ENCODE peak calls at places on chromosomes 11 and 22, in seven cellular contexts. One of them, this sample, is unnamed.

GRCh38 chr11:32949739-32950138 is 57.1 kb downstream of the QSER1 start:
- DNase-seq in T-cell: no peak
- DNase-seq in right atrium auricular region: no peak
- DNase-seq in retinal pigment epithelial cell: no peak
- DNase-seq in ACHN: no peak
- DNase-seq in activated CD4-positive, alpha-beta T cell treated with anti-CD3 and anti-CD28 coated beads, Interleukin-2, amount 10 ng/mL, durations not matched to agents 24 days and 14 days: no peak
- DNase-seq in dorsolateral prefrontal cortex: no peak
- DNase-seq in this sample: no peak

GRCh38 chr11:64720640-64721358 is 2.2 kb downstream of the NRXN2 start:
- DNase-seq in T-cell: no peak
- DNase-seq in right atrium auricular region: no peak
- DNase-seq in retinal pigment epithelial cell: no peak
- DNase-seq in ACHN: no peak
- DNase-seq in activated CD4-positive, alpha-beta T cell treated with anti-CD3 and anti-CD28 coated beads, Interleukin-2, amount 10 ng/mL, durations not matched to agents 24 days and 14 days: no peak
- DNase-seq in dorsolateral prefrontal cortex: no peak
- DNase-seq in this sample: no peak

GRCh38 chr22:44413211-44413610 is 84.8 kb downstream of the RTL6 start:
- DNase-seq in T-cell: no peak
- DNase-seq in right atrium auricular region: no peak
- DNase-seq in retinal pigment epithelial cell: no peak
- DNase-seq in ACHN: no peak
- DNase-seq in activated CD4-positive, alpha-beta T cell treated with anti-CD3 and anti-CD28 coated beads, Interleukin-2, amount 10 ng/mL, durations not matched to agents 24 days and 14 days: no peak
- DNase-seq in dorsolateral prefrontal cortex: no peak
- DNase-seq in this sample: no peak

GRCh38 chr11:122784325-122785155 is 53.8 kb upstream of the CRTAM start:
- DNase-seq in T-cell: no peak
- DNase-seq in right atrium auricular region: peak; percentile 64
- DNase-seq in retinal pigment epithelial cell: peak; percentile 59
- DNase-seq in ACHN: peak; percentile 11
- DNase-seq in activated CD4-positive, alpha-beta T cell treated with anti-CD3 and anti-CD28 coated beads, Interleukin-2, amount 10 ng/mL, durations not matched to agents 24 days and 14 days: no peak
- DNase-seq in dorsolateral prefrontal cortex: no peak
- DNase-seq in this sample: no peak

GRCh38 chr22:32764330-32765116 is 37.0 kb upstream of the TIMP3 start:
- DNase-seq in T-cell: no peak
- DNase-seq in right atrium auricular region: peak; percentile 78
- DNase-seq in retinal pigment epithelial cell: peak; percentile 80
- DNase-seq in ACHN: no peak
- DNase-seq in activated CD4-positive, alpha-beta T cell treated with anti-CD3 and anti-CD28 coated beads, Interleukin-2, amount 10 ng/mL, durations not matched to agents 24 days and 14 days: no peak
- DNase-seq in dorsolateral prefrontal cortex: no peak
- DNase-seq in this sample: no peak

GRCh38 chr11:80958414-80958813 is 1517.6 kb upstream of the TENM4 start:
- DNase-seq in T-cell: no peak
- DNase-seq in right atrium auricular region: no peak
- DNase-seq in retinal pigment epithelial cell: no peak
- DNase-seq in ACHN: no peak
- DNase-seq in activated CD4-positive, alpha-beta T cell treated with anti-CD3 and anti-CD28 coated beads, Interleukin-2, amount 10 ng/mL, durations not matched to agents 24 days and 14 days: no peak
- DNase-seq in dorsolateral prefrontal cortex: no peak
- DNase-seq in this sample: no peak

GRCh38 chr11:35337136-35337918 is 82.0 kb downstream of the SLC1A2 start:
- DNase-seq in T-cell: no peak
- DNase-seq in right atrium auricular region: no peak
- DNase-seq in retinal pigment epithelial cell: peak; percentile 88
- DNase-seq in ACHN: peak; percentile 86
- DNase-seq in activated CD4-positive, alpha-beta T cell treated with anti-CD3 and anti-CD28 coated beads, Interleukin-2, amount 10 ng/mL, durations not matched to agents 24 days and 14 days: no peak
- DNase-seq in dorsolateral prefrontal cortex: no peak
- DNase-seq in this sample: no peak

GRCh38 chr11:125128450-125128849 is 17.0 kb upstream of the TMEM218 start:
- DNase-seq in T-cell: no peak
- DNase-seq in right atrium auricular region: no peak
- DNase-seq in retinal pigment epithelial cell: no peak
- DNase-seq in ACHN: no peak
- DNase-seq in activated CD4-positive, alpha-beta T cell treated with anti-CD3 and anti-CD28 coated beads, Interleukin-2, amount 10 ng/mL, durations not matched to agents 24 days and 14 days: no peak
- DNase-seq in dorsolateral prefrontal cortex: no peak
- DNase-seq in this sample: no peak

GRCh38 chr11:67062526-67063373 is 6.1 kb downstream of the RHOD start:
- DNase-seq in T-cell: no peak
- DNase-seq in right atrium auricular region: no peak
- DNase-seq in retinal pigment epithelial cell: no peak
- DNase-seq in ACHN: peak; percentile 42
- DNase-seq in activated CD4-positive, alpha-beta T cell treated with anti-CD3 and anti-CD28 coated beads, Interleukin-2, amount 10 ng/mL, durations not matched to agents 24 days and 14 days: no peak
- DNase-seq in dorsolateral prefrontal cortex: no peak
- DNase-seq in this sample: no peak

GRCh38 chr11:112113539-112114457 is 27.1 kb downstream of the SDHD start:
- DNase-seq in T-cell: no peak
- DNase-seq in right atrium auricular region: no peak
- DNase-seq in retinal pigment epithelial cell: peak; percentile 31
- DNase-seq in ACHN: peak; percentile 72
- DNase-seq in activated CD4-positive, alpha-beta T cell treated with anti-CD3 and anti-CD28 coated beads, Interleukin-2, amount 10 ng/mL, durations not matched to agents 24 days and 14 days: no peak
- DNase-seq in dorsolateral prefrontal cortex: no peak
- DNase-seq in this sample: no peak

GRCh38 chr22:42697542-42698013 is 23.1 kb downstream of the A4GALT start:
- DNase-seq in T-cell: no peak
- DNase-seq in right atrium auricular region: peak; percentile 92
- DNase-seq in retinal pigment epithelial cell: peak; percentile 72
- DNase-seq in ACHN: peak; percentile 59
- DNase-seq in activated CD4-positive, alpha-beta T cell treated with anti-CD3 and anti-CD28 coated beads, Interleukin-2, amount 10 ng/mL, durations not matched to agents 24 days and 14 days: no peak
- DNase-seq in dorsolateral prefrontal cortex: no peak
- DNase-seq in this sample: no peak

GRCh38 chr22:39308614-39309363 is 10.6 kb downstream of the RPL3 start:
- DNase-seq in T-cell: no peak
- DNase-seq in right atrium auricular region: peak; percentile 92
- DNase-seq in retinal pigment epithelial cell: peak; percentile 70
- DNase-seq in ACHN: peak; percentile 83
- DNase-seq in activated CD4-positive, alpha-beta T cell treated with anti-CD3 and anti-CD28 coated beads, Interleukin-2, amount 10 ng/mL, durations not matched to agents 24 days and 14 days: no peak
- DNase-seq in dorsolateral prefrontal cortex: no peak
- DNase-seq in this sample: no peak

GRCh38 chr11:86370922-86371614 is 3.6 kb upstream of the CCDC81 start:
- DNase-seq in T-cell: no peak
- DNase-seq in right atrium auricular region: no peak
- DNase-seq in retinal pigment epithelial cell: no peak
- DNase-seq in ACHN: peak; percentile 2
- DNase-seq in activated CD4-positive, alpha-beta T cell treated with anti-CD3 and anti-CD28 coated beads, Interleukin-2, amount 10 ng/mL, durations not matched to agents 24 days and 14 days: no peak
- DNase-seq in dorsolateral prefrontal cortex: no peak
- DNase-seq in this sample: no peak

GRCh38 chr22:48940266-48940987 is 887.2 kb downstream of the BRD1 start:
- DNase-seq in T-cell: no peak
- DNase-seq in right atrium auricular region: peak; percentile 49
- DNase-seq in retinal pigment epithelial cell: no peak
- DNase-seq in ACHN: no peak
- DNase-seq in activated CD4-positive, alpha-beta T cell treated with anti-CD3 and anti-CD28 coated beads, Interleukin-2, amount 10 ng/mL, durations not matched to agents 24 days and 14 days: no peak
- DNase-seq in dorsolateral prefrontal cortex: no peak
- DNase-seq in this sample: no peak

GRCh38 chr11:12746593-12747097 is 72.4 kb downstream of the TEAD1 start:
- DNase-seq in T-cell: no peak
- DNase-seq in right atrium auricular region: no peak
- DNase-seq in retinal pigment epithelial cell: peak; percentile 76
- DNase-seq in ACHN: no peak
- DNase-seq in activated CD4-positive, alpha-beta T cell treated with anti-CD3 and anti-CD28 coated beads, Interleukin-2, amount 10 ng/mL, durations not matched to agents 24 days and 14 days: no peak
- DNase-seq in dorsolateral prefrontal cortex: no peak
- DNase-seq in this sample: no peak

GRCh38 chr22:30304495-30305244 is 15.4 kb upstream of the CASTOR1 start:
- DNase-seq in T-cell: no peak
- DNase-seq in right atrium auricular region: no peak
- DNase-seq in retinal pigment epithelial cell: no peak
- DNase-seq in ACHN: no peak
- DNase-seq in activated CD4-positive, alpha-beta T cell treated with anti-CD3 and anti-CD28 coated beads, Interleukin-2, amount 10 ng/mL, durations not matched to agents 24 days and 14 days: no peak
- DNase-seq in dorsolateral prefrontal cortex: no peak
- DNase-seq in this sample: no peak

GRCh38 chr11:68666854-68667253 is 17.5 kb upstream of the GAL start:
- DNase-seq in T-cell: no peak
- DNase-seq in right atrium auricular region: no peak
- DNase-seq in retinal pigment epithelial cell: no peak
- DNase-seq in ACHN: no peak
- DNase-seq in activated CD4-positive, alpha-beta T cell treated with anti-CD3 and anti-CD28 coated beads, Interleukin-2, amount 10 ng/mL, durations not matched to agents 24 days and 14 days: no peak
- DNase-seq in dorsolateral prefrontal cortex: no peak
- DNase-seq in this sample: no peak

This sample was measured in stimulated activated CD8-positive, alpha-beta memory T cell treated with anti-CD3 and anti-CD28 coated beads, Interleukin-15, amount 100 ng/mL, for 48 hours.